ENCODE peak calls at places on chromosome 5, in four cellular contexts. One of them, this sample, is unnamed.

GRCh38 chr5:22986281-22986680 is 133.1 kb upstream of the CDH12 start:
- DNase-seq in AG10803: no peak
- DNase-seq in H54: no peak
- DNase-seq in B cell: no peak
- DNase-seq in this sample: no peak

GRCh38 chr5:35129921-35130485 is 82.3 kb upstream of the AGXT2 start:
- DNase-seq in B cell: no peak
- DNase-seq in AG10803: peak; percentile 50
- DNase-seq in H54: peak; percentile 52
- DNase-seq in this sample: no peak

GRCh38 chr5:106311230-106311629 is 1359.5 kb downstream of the EFNA5 start:
- DNase-seq in AG10803: no peak
- DNase-seq in H54: no peak
- DNase-seq in B cell: no peak
- DNase-seq in this sample: no peak

GRCh38 chr5:132677191-132677590 is 3.4 kb downstream of the IL4 start:
- DNase-seq in H54: peak; percentile 98
- DNase-seq in AG10803: peak; percentile 86
- DNase-seq in B cell: no peak
- DNase-seq in this sample: peak; percentile 86

GRCh38 chr5:5980601-5981000 is 397.7 kb downstream of the MED10 start:
- DNase-seq in AG10803: no peak
- DNase-seq in B cell: no peak
- DNase-seq in H54: no peak
- DNase-seq in this sample: peak; percentile 22

GRCh38 chr5:140220698-140221064 is 45.7 kb downstream of the CYSTM1 start:
- DNase-seq in B cell: no peak
- DNase-seq in AG10803: no peak
- DNase-seq in H54: no peak
- DNase-seq in this sample: no peak

GRCh38 chr5:6307304-6307703 is 71.0 kb downstream of the MED10 start:
- DNase-seq in AG10803: no peak
- DNase-seq in B cell: no peak
- DNase-seq in H54: no peak
- DNase-seq in this sample: no peak

GRCh38 chr5:107676702-107677101 is 6.0 kb upstream of the EFNA5 start:
- DNase-seq in AG10803: no peak
- DNase-seq in B cell: no peak
- DNase-seq in H54: no peak
- DNase-seq in this sample: no peak

GRCh38 chr5:135182675-135183074 is 148.6 kb upstream of the PITX1 start:
- DNase-seq in B cell: no peak
- DNase-seq in AG10803: no peak
- DNase-seq in H54: no peak
- DNase-seq in this sample: no peak

GRCh38 chr5:82287625-82288024 is 9.5 kb upstream of the RPS23 start:
- DNase-seq in H54: no peak
- DNase-seq in AG10803: no peak
- DNase-seq in B cell: no peak
- DNase-seq in this sample: no peak

GRCh38 chr5:151721087-151721646 is 34.5 kb upstream of the SPARC start:
- DNase-seq in B cell: peak; percentile 64
- DNase-seq in AG10803: no peak
- DNase-seq in H54: no peak
- DNase-seq in this sample: no peak

GRCh38 chr5:172674155-172674554 is 33.1 kb downstream of the NEURL1B start:
- DNase-seq in B cell: no peak
- DNase-seq in H54: no peak
- DNase-seq in AG10803: no peak
- DNase-seq in this sample: no peak

GRCh38 chr5:157828031-157828948 is 30.7 kb downstream of the CLINT1 start:
- DNase-seq in H54: no peak
- DNase-seq in AG10803: peak; percentile 13
- DNase-seq in B cell: no peak
- DNase-seq in this sample: no peak

GRCh38 chr5:14574891-14575496 is 6.6 kb upstream of the OTULINL start:
- DNase-seq in B cell: no peak
- DNase-seq in H54: no peak
- DNase-seq in AG10803: no peak
- DNase-seq in this sample: no peak

GRCh38 chr5:59109383-59109782 is 526.5 kb downstream of the RAB3C start:
- DNase-seq in AG10803: no peak
- DNase-seq in B cell: no peak
- DNase-seq in H54: no peak
- DNase-seq in this sample: no peak

GRCh38 chr5:17223375-17224185 is 6.1 kb downstream of the BASP1 start:
- DNase-seq in H54: no peak
- DNase-seq in AG10803: peak; percentile 32
- DNase-seq in B cell: no peak
- DNase-seq in this sample: no peak

GRCh38 chr5:1332461-1333001 is 12.4 kb downstream of the CLPTM1L start:
- DNase-seq in B cell: no peak
- DNase-seq in AG10803: no peak
- DNase-seq in H54: no peak
- DNase-seq in this sample: no peak

GRCh38 chr5:158976035-158976434 is 123.7 kb downstream of the EBF1 start:
- DNase-seq in H54: peak; percentile 11
- DNase-seq in B cell: no peak
- DNase-seq in AG10803: peak; percentile 90
- DNase-seq in this sample: no peak

GRCh38 chr5:90473321-90474234 is 993 bp downstream of the MBLAC2 start:
- DNase-seq in B cell: peak; percentile 39
- DNase-seq in H54: no peak
- DNase-seq in AG10803: no peak
- DNase-seq in this sample: no peak

GRCh38 chr5:136309932-136310598 is 55.3 kb downstream of the TRPC7 start:
- DNase-seq in H54: no peak
- DNase-seq in B cell: no peak
- DNase-seq in AG10803: no peak
- DNase-seq in this sample: no peak

GRCh38 chr5:81207009-81207408 is 26.1 kb upstream of the CKMT2 start:
- DNase-seq in H54: no peak
- DNase-seq in B cell: no peak
- DNase-seq in AG10803: peak; percentile 13
- DNase-seq in this sample: no peak

GRCh38 chr5:170632985-170633234 is 129.1 kb downstream of the KCNIP1 start:
- DNase-seq in AG10803: no peak
- DNase-seq in B cell: no peak
- DNase-seq in H54: no peak
- DNase-seq in this sample: no peak

GRCh38 chr5:80597500-80597899 is 27.4 kb upstream of the ANKRD34B start:
- DNase-seq in H54: no peak
- DNase-seq in AG10803: no peak
- DNase-seq in B cell: no peak
- DNase-seq in this sample: no peak

GRCh38 chr5:64074533-64074932 is 91.1 kb upstream of the RNF180 start:
- DNase-seq in H54: peak; percentile 3
- DNase-seq in B cell: no peak
- DNase-seq in AG10803: peak; percentile 18
- DNase-seq in this sample: no peak

GRCh38 chr5:8060235-8061139 is 191.5 kb downstream of the MTRR start:
- DNase-seq in AG10803: no peak
- DNase-seq in H54: no peak
- DNase-seq in B cell: no peak
- DNase-seq in this sample: no peak

GRCh38 chr5:109322694-109323093 is 87.1 kb downstream of the PJA2 start:
- DNase-seq in H54: no peak
- DNase-seq in B cell: no peak
- DNase-seq in AG10803: no peak
- DNase-seq in this sample: no peak

GRCh38 chr5:9013147-9013546 is 532.7 kb downstream of the SEMA5A start:
- DNase-seq in B cell: no peak
- DNase-seq in AG10803: no peak
- DNase-seq in H54: no peak
- DNase-seq in this sample: no peak

GRCh38 chr5:156826150-156826549 is 23.9 kb upstream of the PPP1R2B start:
- DNase-seq in B cell: no peak
- DNase-seq in H54: no peak
- DNase-seq in AG10803: no peak
- DNase-seq in this sample: no peak

GRCh38 chr5:4098226-4098625 is 502.6 kb downstream of the IRX1 start:
- DNase-seq in B cell: no peak
- DNase-seq in AG10803: no peak
- DNase-seq in H54: no peak
- DNase-seq in this sample: no peak